ENCODE peak calls at places on chromosome 10, in seven cellular contexts. One of them, this sample, is unnamed.

GRCh38 chr10:112799038-112799437 is 151.0 kb upstream of the TCF7L2 start:
- DNase-seq in psoas muscle: no peak
- DNase-seq in ovary: no peak
- DNase-seq in A549: no peak
- DNase-seq in tibial nerve: no peak
- DNase-seq in cardiac muscle cell: no peak
- DNase-seq in IMR-90: no peak
- DNase-seq in this sample: no peak

GRCh38 chr10:35422236-35422635 is 85.9 kb downstream of the CCNY start:
- DNase-seq in IMR-90: peak
- DNase-seq in cardiac muscle cell: peak
- DNase-seq in A549: no peak
- DNase-seq in tibial nerve: no peak
- DNase-seq in psoas muscle: no peak
- DNase-seq in ovary: no peak
- DNase-seq in this sample: no peak

GRCh38 chr10:43250925-43251663 is 15.8 kb downstream of the RASGEF1A start:
- DNase-seq in A549: no peak
- DNase-seq in tibial nerve: peak
- DNase-seq in psoas muscle: peak
- DNase-seq in cardiac muscle cell: no peak
- DNase-seq in ovary: peak
- DNase-seq in IMR-90: no peak
- DNase-seq in this sample: no peak

GRCh38 chr10:49311562-49312236 is 12.7 kb downstream of the C10orf71 start:
- DNase-seq in ovary: no peak
- DNase-seq in psoas muscle: peak
- DNase-seq in tibial nerve: no peak
- DNase-seq in cardiac muscle cell: no peak
- DNase-seq in A549: no peak
- DNase-seq in IMR-90: no peak
- DNase-seq in this sample: no peak

GRCh38 chr10:132982301-132982989 is 40.1 kb upstream of the CFAP46 start:
- DNase-seq in IMR-90: no peak
- DNase-seq in tibial nerve: no peak
- DNase-seq in ovary: no peak
- DNase-seq in A549: no peak
- DNase-seq in cardiac muscle cell: no peak
- DNase-seq in psoas muscle: peak
- DNase-seq in this sample: no peak

GRCh38 chr10:121078672-121079102 is 227.5 kb downstream of the WDR11 start:
- DNase-seq in IMR-90: no peak
- DNase-seq in tibial nerve: no peak
- DNase-seq in psoas muscle: no peak
- DNase-seq in ovary: no peak
- DNase-seq in cardiac muscle cell: no peak
- DNase-seq in A549: peak
- DNase-seq in this sample: no peak

GRCh38 chr10:125158528-125159485 is 1.6 kb downstream of the CTBP2 start:
- DNase-seq in A549: peak
- DNase-seq in ovary: peak
- DNase-seq in tibial nerve: no peak
- DNase-seq in IMR-90: peak
- DNase-seq in cardiac muscle cell: peak
- DNase-seq in psoas muscle: peak
- DNase-seq in this sample: peak

GRCh38 chr10:43665054-43665453 is 16.4 kb upstream of the ZNF32 start:
- DNase-seq in A549: no peak
- DNase-seq in psoas muscle: no peak
- DNase-seq in IMR-90: peak
- DNase-seq in tibial nerve: no peak
- DNase-seq in ovary: no peak
- DNase-seq in cardiac muscle cell: no peak
- DNase-seq in this sample: no peak

GRCh38 chr10:107434854-107435253 is 270.3 kb upstream of the SORCS1 start:
- DNase-seq in cardiac muscle cell: no peak
- DNase-seq in psoas muscle: no peak
- DNase-seq in A549: no peak
- DNase-seq in tibial nerve: no peak
- DNase-seq in ovary: no peak
- DNase-seq in IMR-90: no peak
- DNase-seq in this sample: no peak

GRCh38 chr10:44981172-44982113 is 2.8 kb upstream of the DEPP1 start:
- DNase-seq in ovary: peak
- DNase-seq in IMR-90: peak
- DNase-seq in cardiac muscle cell: no peak
- DNase-seq in tibial nerve: no peak
- DNase-seq in psoas muscle: peak
- DNase-seq in A549: peak
- DNase-seq in this sample: no peak

GRCh38 chr10:111956841-111957240 is 226.7 kb downstream of the GPAM start:
- DNase-seq in psoas muscle: no peak
- DNase-seq in tibial nerve: no peak
- DNase-seq in IMR-90: no peak
- DNase-seq in A549: peak
- DNase-seq in cardiac muscle cell: no peak
- DNase-seq in ovary: no peak
- DNase-seq in this sample: no peak

GRCh38 chr10:128233422-128233821 is 107.2 kb upstream of the MKI67 start:
- DNase-seq in ovary: no peak
- DNase-seq in psoas muscle: no peak
- DNase-seq in tibial nerve: no peak
- DNase-seq in IMR-90: no peak
- DNase-seq in cardiac muscle cell: no peak
- DNase-seq in A549: no peak
- DNase-seq in this sample: no peak

GRCh38 chr10:98168147-98168546 is 33.7 kb downstream of the R3HCC1L start:
- DNase-seq in IMR-90: no peak
- DNase-seq in A549: no peak
- DNase-seq in tibial nerve: no peak
- DNase-seq in cardiac muscle cell: no peak
- DNase-seq in ovary: no peak
- DNase-seq in psoas muscle: no peak
- DNase-seq in this sample: no peak
- H3K4me3 ChIP-seq in IMR-90: no peak
- H3K4me3 ChIP-seq in A549: no peak
- H3K4me3 ChIP-seq in tibial nerve: no peak
- H3K4me3 ChIP-seq in cardiac muscle cell: no peak
- H3K4me3 ChIP-seq in ovary: no peak
- H3K4me3 ChIP-seq in psoas muscle: no peak
- H3K4me3 ChIP-seq in this sample: no peak

GRCh38 chr10:21355591-21356011 is 169.9 kb downstream of the SKIDA1 start:
- DNase-seq in A549: no peak
- DNase-seq in cardiac muscle cell: no peak
- DNase-seq in psoas muscle: no peak
- DNase-seq in tibial nerve: no peak
- DNase-seq in ovary: no peak
- DNase-seq in IMR-90: peak
- DNase-seq in this sample: no peak
- H3K27ac ChIP-seq in A549: peak
- H3K27ac ChIP-seq in cardiac muscle cell: no peak
- H3K27ac ChIP-seq in psoas muscle: no peak
- H3K27ac ChIP-seq in tibial nerve: no peak
- H3K27ac ChIP-seq in ovary: no peak
- H3K27ac ChIP-seq in IMR-90: no peak
- H3K27ac ChIP-seq in this sample: no peak

DNA sequence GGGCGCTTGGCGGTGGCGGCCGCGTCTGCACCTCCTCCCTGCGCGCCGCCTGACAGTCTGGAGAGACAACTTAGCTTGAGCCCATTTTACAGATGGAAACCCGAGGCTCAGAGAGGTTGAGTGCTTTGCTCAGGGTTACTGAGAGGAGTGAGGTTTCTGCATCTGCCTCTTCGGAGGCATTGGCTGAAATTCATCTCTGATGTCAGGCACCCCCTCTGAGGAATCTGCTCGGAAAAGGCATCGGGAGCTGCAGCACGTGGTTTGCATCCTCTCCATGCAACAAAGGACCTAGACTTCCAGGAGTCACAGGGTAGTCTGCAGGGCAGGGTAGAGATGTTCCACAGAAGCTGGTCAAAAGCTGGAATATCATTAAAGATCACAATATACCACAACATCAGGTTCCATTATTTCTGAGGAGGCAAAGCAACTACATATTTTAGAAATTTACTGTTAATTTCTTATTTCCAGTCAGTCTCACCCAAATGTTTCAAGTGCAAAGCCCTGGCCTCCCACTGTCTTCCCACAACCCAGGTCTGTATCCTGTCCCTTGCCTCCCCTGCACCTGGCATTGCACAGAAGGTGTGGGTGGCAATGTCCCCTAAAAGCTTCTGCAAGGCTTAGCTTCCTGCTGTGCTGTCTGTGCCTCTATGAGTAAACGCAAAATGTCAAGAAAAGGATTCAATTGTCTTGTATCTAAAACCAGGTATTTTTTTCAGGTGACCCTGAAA is 3.4 kb upstream of the ANTXRL start:
- DNase-seq in A549: no peak
- DNase-seq in psoas muscle: no peak
- DNase-seq in tibial nerve: no peak
- DNase-seq in ovary: no peak
- DNase-seq in cardiac muscle cell: no peak
- DNase-seq in IMR-90: no peak
- DNase-seq in this sample: no peak
- H3K4me3 ChIP-seq in A549: peak
- H3K4me3 ChIP-seq in psoas muscle: peak
- H3K4me3 ChIP-seq in tibial nerve: peak
- H3K4me3 ChIP-seq in ovary: no peak
- H3K4me3 ChIP-seq in cardiac muscle cell: peak
- H3K4me3 ChIP-seq in IMR-90: no peak
- H3K4me3 ChIP-seq in this sample: no peak

GRCh38 chr10:97466755-97467154 is 20.8 kb downstream of the ZDHHC16 start:
- DNase-seq in tibial nerve: no peak
- DNase-seq in cardiac muscle cell: no peak
- DNase-seq in psoas muscle: no peak
- DNase-seq in IMR-90: peak
- DNase-seq in A549: no peak
- DNase-seq in ovary: no peak
- DNase-seq in this sample: no peak
- H3K27ac ChIP-seq in tibial nerve: peak
- H3K27ac ChIP-seq in cardiac muscle cell: no peak
- H3K27ac ChIP-seq in psoas muscle: no peak
- H3K27ac ChIP-seq in IMR-90: no peak
- H3K27ac ChIP-seq in A549: peak
- H3K27ac ChIP-seq in ovary: no peak
- H3K27ac ChIP-seq in this sample: peak

GRCh38 chr10:84213076-84213475 is 12.3 kb downstream of the LRIT2 start:
- DNase-seq in IMR-90: no peak
- DNase-seq in psoas muscle: no peak
- DNase-seq in tibial nerve: no peak
- DNase-seq in A549: no peak
- DNase-seq in ovary: no peak
- DNase-seq in cardiac muscle cell: no peak
- DNase-seq in this sample: no peak

GRCh38 chr10:84214046-84214572 is 11.2 kb downstream of the LRIT2 start:
- DNase-seq in cardiac muscle cell: no peak
- DNase-seq in tibial nerve: no peak
- DNase-seq in psoas muscle: no peak
- DNase-seq in IMR-90: no peak
- DNase-seq in A549: peak
- DNase-seq in ovary: no peak
- DNase-seq in this sample: no peak

GRCh38 chr10:84216834-84217233 is 8.5 kb downstream of the LRIT2 start:
- DNase-seq in A549: no peak
- DNase-seq in tibial nerve: no peak
- DNase-seq in psoas muscle: no peak
- DNase-seq in ovary: no peak
- DNase-seq in cardiac muscle cell: no peak
- DNase-seq in IMR-90: no peak
- DNase-seq in this sample: no peak

GRCh38 chr10:84212015-84212414 is 13.3 kb downstream of the LRIT2 start:
- DNase-seq in cardiac muscle cell: no peak
- DNase-seq in psoas muscle: no peak
- DNase-seq in ovary: no peak
- DNase-seq in IMR-90: no peak
- DNase-seq in A549: no peak
- DNase-seq in tibial nerve: no peak
- DNase-seq in this sample: no peak

DNA sequence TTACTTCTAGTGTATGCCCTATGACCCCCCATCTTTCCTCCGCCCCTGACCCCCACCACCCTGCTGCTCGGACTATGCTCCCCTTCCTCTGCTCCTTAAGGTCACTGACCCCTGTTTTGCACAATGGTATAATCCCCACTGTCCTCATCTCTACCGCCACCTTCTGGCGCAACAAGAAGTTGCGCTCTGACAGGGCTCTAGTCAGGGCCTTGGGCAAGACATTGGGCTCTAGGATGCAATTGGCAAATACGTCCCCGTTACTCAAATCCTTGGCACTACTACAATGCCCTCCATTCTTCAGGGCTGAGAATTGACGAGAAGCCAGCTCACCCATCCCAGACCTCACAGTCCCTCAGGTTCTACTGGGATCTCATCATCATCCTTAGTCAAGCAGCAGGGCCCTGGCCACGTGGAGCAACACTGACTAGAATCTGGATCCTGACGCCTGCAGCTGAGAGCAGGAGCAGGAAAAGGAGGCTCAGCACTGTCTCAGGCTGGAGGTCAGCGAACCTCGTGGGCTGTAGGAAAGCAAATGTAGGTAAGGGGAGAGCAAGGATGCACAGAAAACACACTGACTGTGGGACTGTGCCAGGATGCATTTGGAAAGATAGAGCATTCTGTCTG is 10.6 kb downstream of the LRIT2 start:
- DNase-seq in tibial nerve: no peak
- DNase-seq in cardiac muscle cell: no peak
- DNase-seq in A549: peak
- DNase-seq in psoas muscle: no peak
- DNase-seq in ovary: no peak
- DNase-seq in IMR-90: no peak
- DNase-seq in this sample: peak
- H3K4me3 ChIP-seq in tibial nerve: no peak
- H3K4me3 ChIP-seq in cardiac muscle cell: no peak
- H3K4me3 ChIP-seq in A549: peak
- H3K4me3 ChIP-seq in psoas muscle: no peak
- H3K4me3 ChIP-seq in ovary: no peak
- H3K4me3 ChIP-seq in IMR-90: no peak
- H3K4me3 ChIP-seq in this sample: no peak

GRCh38 chr10:69961864-69962745 is 90.5 kb upstream of the MACROH2A2 start:
- DNase-seq in psoas muscle: no peak
- DNase-seq in cardiac muscle cell: no peak
- DNase-seq in ovary: no peak
- DNase-seq in A549: no peak
- DNase-seq in IMR-90: no peak
- DNase-seq in tibial nerve: no peak
- DNase-seq in this sample: no peak

GRCh38 chr10:69958232-69958902 is 94.3 kb upstream of the MACROH2A2 start:
- DNase-seq in A549: peak
- DNase-seq in ovary: no peak
- DNase-seq in psoas muscle: no peak
- DNase-seq in tibial nerve: no peak
- DNase-seq in cardiac muscle cell: peak
- DNase-seq in IMR-90: peak
- DNase-seq in this sample: no peak

GRCh38 chr10:69961168-69961863 is 91.3 kb upstream of the MACROH2A2 start:
- DNase-seq in IMR-90: no peak
- DNase-seq in A549: no peak
- DNase-seq in cardiac muscle cell: no peak
- DNase-seq in tibial nerve: no peak
- DNase-seq in psoas muscle: no peak
- DNase-seq in ovary: no peak
- DNase-seq in this sample: peak

GRCh38 chr10:69960606-69961167 is 92.0 kb upstream of the MACROH2A2 start:
- DNase-seq in cardiac muscle cell: no peak
- DNase-seq in ovary: no peak
- DNase-seq in IMR-90: no peak
- DNase-seq in psoas muscle: no peak
- DNase-seq in A549: no peak
- DNase-seq in tibial nerve: no peak
- DNase-seq in this sample: no peak

GRCh38 chr10:69959911-69960310 is 92.7 kb upstream of the MACROH2A2 start:
- DNase-seq in ovary: no peak
- DNase-seq in cardiac muscle cell: no peak
- DNase-seq in IMR-90: no peak
- DNase-seq in A549: no peak
- DNase-seq in tibial nerve: no peak
- DNase-seq in psoas muscle: no peak
- DNase-seq in this sample: no peak
- H3K27ac ChIP-seq in ovary: no peak
- H3K27ac ChIP-seq in cardiac muscle cell: no peak
- H3K27ac ChIP-seq in IMR-90: no peak
- H3K27ac ChIP-seq in A549: no peak
- H3K27ac ChIP-seq in tibial nerve: no peak
- H3K27ac ChIP-seq in psoas muscle: no peak
- H3K27ac ChIP-seq in this sample: no peak